ENCODE peak calls at places on chromosome 13, in four cellular contexts. P is HepG2, Z is H1, E is GM12878. G is an unnamed sample.

GRCh38 chr13:79749985-79750551 is 269.1 kb downstream of the NDFIP2 start:
- DNase-seq in P (no peak), Z (no peak), E (no peak), G (peak; percentile 60)

GRCh38 chr13:48054601-48055000 is 17.1 kb downstream of the NUDT15 start:
- DNase-seq in P (no peak), Z (no peak), E (no peak), G (no peak)

GRCh38 chr13:108572782-108573211 is 56.6 kb upstream of the MYO16 start:
- DNase-seq in P (no peak), Z (no peak), E (no peak), G (no peak)

GRCh38 chr13:35514801-35515502 is 38.5 kb upstream of the MAB21L1 start:
- DNase-seq in P (no peak), Z (no peak), E (no peak), G (no peak)

GRCh38 chr13:26719356-26719945 is 41.1 kb downstream of the GPR12 start:
- DNase-seq in P (no peak), Z (no peak), E (no peak), G (no peak)

GRCh38 chr13:101473458-101473857 is 21.0 kb downstream of the ITGBL1 start:
- DNase-seq in P (no peak), Z (no peak), E (no peak), G (no peak)

GRCh38 chr13:23427342-23428182 is 5.9 kb downstream of the SACS start:
- DNase-seq in P (peak; percentile 5), Z (no peak), E (no peak), G (no peak)

GRCh38 chr13:20526664-20527063 is 1.0 kb upstream of the CRYL1 start:
- DNase-seq in P (peak; percentile 20), Z (no peak), E (no peak), G (no peak)

GRCh38 chr13:110126391-110126961 is 180.5 kb downstream of the COL4A1 start:
- DNase-seq in P (no peak), Z (no peak), E (no peak), G (peak; percentile 84)

GRCh38 chr13:64248371-64249065 is 2832.9 kb upstream of the PCDH20 start:
- DNase-seq in P (no peak), Z (no peak), E (no peak), G (no peak)

GRCh38 chr13:51998723-51999471 is 12.4 kb downstream of the ATP7B start:
- DNase-seq in P (peak; percentile 77), Z (no peak), E (no peak), G (no peak)

GRCh38 chr13:90445179-90445578 is 902.3 kb upstream of the MIR17HG start:
- DNase-seq in P (no peak), Z (peak; percentile 31), E (no peak), G (peak; percentile 5)

GRCh38 chr13:42355841-42356575 is 84.1 kb downstream of the AKAP11 start:
- DNase-seq in P (no peak), Z (no peak), E (no peak), G (no peak)

GRCh38 chr13:73268306-73268705 is 209.5 kb downstream of the KLF5 start:
- DNase-seq in P (no peak), Z (no peak), E (no peak), G (no peak)

GRCh38 chr13:52109096-52109495 is 19.8 kb downstream of the NEK5 start:
- DNase-seq in P (no peak), Z (no peak), E (no peak), G (no peak)

GRCh38 chr13:91805605-91806004 is 407.2 kb downstream of the GPC5 start:
- DNase-seq in P (no peak), Z (no peak), E (no peak), G (no peak)

GRCh38 chr13:47039106-47039505 is 142.3 kb upstream of the HTR2A start:
- DNase-seq in P (no peak), Z (no peak), E (no peak), G (no peak)

GRCh38 chr13:95199896-95200295 is 101.4 kb downstream of the ABCC4 start:
- DNase-seq in P (no peak), Z (no peak), E (no peak), G (no peak)

GRCh38 chr13:27147530-27148170 is 24.0 kb downstream of the USP12 start:
- DNase-seq in P (no peak), Z (no peak), E (peak; percentile 74), G (no peak)

GRCh38 chr13:27276188-27276587 is 5.6 kb downstream of the RASL11A start:
- DNase-seq in P (no peak), Z (no peak), E (no peak), G (no peak)

GRCh38 chr13:65339236-65339635 is 1890.9 kb downstream of the PCDH9 start:
- DNase-seq in P (no peak), Z (no peak), E (no peak), G (no peak)

GRCh38 chr13:78137404-78138142 is 218.9 kb upstream of the EDNRB start:
- DNase-seq in P (peak; percentile 58), Z (peak; percentile 33), E (peak; percentile 46), G (peak; percentile 63)

GRCh38 chr13:92967923-92968322 is 258.7 kb upstream of the GPC6 start:
- DNase-seq in P (peak; percentile 18), Z (no peak), E (no peak), G (no peak)

GRCh38 chr13:78589206-78589605 is 14.1 kb downstream of the POU4F1 start:
- DNase-seq in P (peak; percentile 39), Z (no peak), E (no peak), G (no peak)

GRCh38 chr13:29679357-29680050 is 84.0 kb upstream of the SLC7A1 start:
- DNase-seq in P (no peak), Z (no peak), E (no peak), G (no peak)

GRCh38 chr13:24353736-24354135 is 44.4 kb downstream of the C1QTNF9 start:
- DNase-seq in P (no peak), Z (no peak), E (no peak), G (no peak)

GRCh38 chr13:98321356-98321755 is 144.3 kb upstream of the RNF113B start:
- DNase-seq in P (no peak), Z (no peak), E (no peak), G (no peak)

GRCh38 chr13:105202384-105202783 is 1333.1 kb downstream of the EFNB2 start:
- DNase-seq in P (no peak), Z (no peak), E (no peak), G (no peak)

GRCh38 chr13:43113603-43114002 is 90.2 kb downstream of the DNAJC15 start:
- DNase-seq in P (peak; percentile 25), Z (no peak), E (no peak), G (no peak)

GRCh38 chr13:51614350-51614786 is 30.1 kb downstream of the WDFY2 start:
- DNase-seq in P (no peak), Z (no peak), E (peak; percentile 56), G (no peak)

GRCh38 chr13:53126803-53127202 is 98.2 kb downstream of the OLFM4 start:
- DNase-seq in P (no peak), Z (no peak), E (no peak), G (no peak)

GRCh38 chr13:53127378-53127777 is 98.8 kb downstream of the OLFM4 start:
- DNase-seq in P (no peak), Z (no peak), E (no peak), G (no peak)

GRCh38 chr13:53121879-53122278 is 93.3 kb downstream of the OLFM4 start:
- DNase-seq in P (no peak), Z (no peak), E (no peak), G (no peak)

GRCh38 chr13:53123536-53123935 is 94.9 kb downstream of the OLFM4 start:
- DNase-seq in P (no peak), Z (no peak), E (no peak), G (no peak)

DNA sequence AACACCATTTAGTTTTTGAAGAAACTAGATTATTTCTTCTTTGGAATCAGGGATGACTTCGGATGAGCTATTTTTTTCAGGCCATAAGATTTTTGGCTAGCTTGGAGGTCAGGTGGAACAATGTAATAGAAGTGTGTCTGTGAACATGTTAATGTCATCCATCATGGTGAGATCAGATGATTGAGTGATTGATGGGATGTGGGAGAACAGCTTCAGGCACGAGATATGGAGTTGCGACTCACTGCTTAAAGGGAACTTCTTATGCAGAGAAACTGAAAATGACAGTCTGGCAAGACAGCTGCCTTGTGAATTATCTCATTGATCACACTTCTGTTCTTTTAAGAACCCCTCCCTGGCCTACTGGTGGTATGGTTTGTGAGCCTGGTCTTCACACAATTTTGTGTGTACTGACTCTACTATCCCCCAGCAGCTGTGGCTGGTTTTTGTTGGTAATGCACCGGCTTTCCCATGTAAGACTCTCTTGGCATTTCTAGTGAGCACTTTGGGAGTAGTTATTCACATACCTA is 96.0 kb downstream of the OLFM4 start:
- DNase-seq in P (no peak), Z (no peak), E (no peak), G (no peak)
- TF ChIP-seq SUZ12 in P (no peak), Z (no peak), E (no peak), G (no peak)

GRCh38 chr13:103291693-103292572 is 225.7 kb upstream of the SLC10A2 start:
- DNase-seq in P (no peak), Z (no peak), E (no peak), G (peak; percentile 2)
- H3K4me1 ChIP-seq in P (no peaks in the 10 kb centered on the region), Z (no peaks in the 10 kb centered on the region), E (no peaks in the 10 kb centered on the region), G (no peaks in the 10 kb centered on the region)

GRCh38 chr13:112968380-112968909 is 569 bp upstream of the MCF2L start:
- DNase-seq in P (no peak), Z (no peak), E (no peak), G (no peak)

GRCh38 chr13:112970552-112971287 is 1.7 kb downstream of the MCF2L start:
- DNase-seq in P (no peak), Z (no peak), E (no peak), G (no peak)

GRCh38 chr13:112967666-112968379 is 1.2 kb upstream of the MCF2L start:
- DNase-seq in P (no peak), Z (no peak), E (no peak), G (no peak)

GRCh38 chr13:112969692-112970338 is 801 bp downstream of the MCF2L start:
- DNase-seq in P (no peak), Z (no peak), E (no peak), G (no peak)

GRCh38 chr13:112968910-112969691 is at the start of gene MCF2L:
- DNase-seq in P (peak; percentile 56), Z (no peak), E (no peak), G (no peak)
- H3K4me3 ChIP-seq in P (peak within 1 kb of the TSS; percentile 85), Z (peak within 1 kb of the TSS; percentile 73), E (peak within 1 kb of the TSS; percentile 6), G (peak within 1 kb of the TSS; percentile 55)

GRCh38 chr13:100197116-100197515 is 108.2 kb downstream of the PCCA start:
- DNase-seq in P (no peak), Z (no peak), E (no peak), G (no peak)
- TF ChIP-seq SUZ12 in P (no peak), Z (no peak), E (no peak), G (no peak)